ENCODE peak calls at places on chromosomes 3 and 15, in five cellular contexts. Z is neural progenitor cell, J is endodermal cell, A is GM12865, O is sigmoid colon. W is an unnamed sample.

GRCh38 chr3:138938056-138938876 is 8.7 kb downstream of the FOXL2 start:
- DNase-seq in Z (peak), J (peak), A (no peak), O (peak), W (no peak)

GRCh38 chr15:99031681-99032080 is 24.1 kb upstream of the PGPEP1L start:
- DNase-seq in Z (no peak), J (no peak), A (no peak), O (no peak), W (no peak)

GRCh38 chr3:129501630-129502029 is 26.8 kb upstream of the RHO start:
- DNase-seq in Z (no peak), J (no peak), A (no peak), O (no peak), W (no peak)

GRCh38 chr3:42520906-42521305 is 18.5 kb downstream of the VIPR1 start:
- DNase-seq in Z (no peak), J (no peak), A (no peak), O (no peak), W (no peak)

GRCh38 chr15:85704720-85705119 is 90.0 kb downstream of the KLHL25 start:
- DNase-seq in Z (no peak), J (no peak), A (peak), O (no peak), W (no peak)

GRCh38 chr3:134340362-134340997 is 33.8 kb downstream of the AMOTL2 start:
- DNase-seq in Z (no peak), J (no peak), A (no peak), O (no peak), W (no peak)

GRCh38 chr3:1007890-1008289 is 84.9 kb upstream of the CNTN6 start:
- DNase-seq in Z (no peak), J (no peak), A (no peak), O (no peak), W (no peak)

GRCh38 chr15:63089260-63090043 is 32.2 kb upstream of the LACTB start:
- DNase-seq in Z (no peak), J (peak), A (no peak), O (peak), W (no peak)

GRCh38 chr15:57440799-57441198 is 64.5 kb downstream of the CGNL1 start:
- DNase-seq in Z (no peak), J (no peak), A (no peak), O (no peak), W (no peak)

GRCh38 chr15:52252781-52253180 is 42.8 kb downstream of the MYO5C start:
- DNase-seq in Z (no peak), J (no peak), A (no peak), O (no peak), W (no peak)

GRCh38 chr3:174440741-174441587 is 418.2 kb upstream of the NAALADL2 start:
- DNase-seq in Z (peak), J (peak), A (peak), O (peak), W (peak)

GRCh38 chr15:27410986-27411385 is 440.0 kb downstream of the GABRG3 start:
- DNase-seq in Z (no peak), J (no peak), A (no peak), O (no peak), W (no peak)

GRCh38 chr3:99690761-99691369 is 52.5 kb downstream of the COL8A1 start:
- DNase-seq in Z (no peak), J (no peak), A (peak), O (no peak), W (no peak)

GRCh38 chr3:72630614-72631344 is 217.5 kb downstream of the SHQ1 start:
- DNase-seq in Z (no peak), J (no peak), A (no peak), O (no peak), W (no peak)

GRCh38 chr15:66901336-66902100 is 163.9 kb upstream of the SMAD3 start:
- DNase-seq in Z (no peak), J (peak), A (no peak), O (peak), W (no peak)

GRCh38 chr3:33173672-33174071 is 44.9 kb downstream of the SUSD5 start:
- DNase-seq in Z (no peak), J (no peak), A (no peak), O (no peak), W (no peak)

GRCh38 chr3:111846717-111847116 is 12.3 kb upstream of the PHLDB2 start:
- DNase-seq in Z (no peak), J (no peak), A (no peak), O (no peak), W (no peak)

GRCh38 chr3:9553021-9553948 is at the start of gene LHFPL4:
- DNase-seq in Z (peak), J (peak), A (no peak), O (no peak), W (peak)

GRCh38 chr15:67836477-67836876 is 3.4 kb downstream of the RNU6-1 start:
- DNase-seq in Z (peak), J (peak), A (peak), O (peak), W (peak)

GRCh38 chr3:143267984-143268383 is 148.4 kb downstream of the CHST2 start:
- DNase-seq in Z (no peak), J (no peak), A (no peak), O (no peak), W (no peak)

GRCh38 chr15:97867870-97868269 is 92.6 kb upstream of the ARRDC4 start:
- DNase-seq in Z (no peak), J (no peak), A (no peak), O (no peak), W (no peak)

GRCh38 chr15:85788796-85789495 is 5.8 kb downstream of the KLHL25 start:
- DNase-seq in Z (no peak), J (peak), A (no peak), O (no peak), W (no peak)

GRCh38 chr3:170023165-170023564 is 14.6 kb upstream of the GPR160 start:
- DNase-seq in Z (no peak), J (no peak), A (no peak), O (no peak), W (no peak)

GRCh38 chr3:12041476-12041875 is 37.3 kb downstream of the SYN2 start:
- DNase-seq in Z (no peak), J (no peak), A (no peak), O (no peak), W (no peak)

GRCh38 chr3:33030802-33031201 is 66.1 kb downstream of the GLB1 start:
- DNase-seq in Z (no peak), J (no peak), A (peak), O (no peak), W (no peak)

GRCh38 chr3:151580592-151580991 is 119.7 kb upstream of the IGSF10 start:
- DNase-seq in Z (no peak), J (no peak), A (no peak), O (no peak), W (no peak)

GRCh38 chr3:174862101-174862500 is 3.0 kb downstream of the NAALADL2 start:
- DNase-seq in Z (peak), J (peak), A (peak), O (no peak), W (no peak)

GRCh38 chr15:73697033-73697467 is 12.9 kb downstream of the CD276 start:
- DNase-seq in Z (peak), J (peak), A (peak), O (peak), W (peak)

GRCh38 chr3:164030194-164030593 is 1048.1 kb downstream of the SI start:
- DNase-seq in Z (no peak), J (no peak), A (no peak), O (no peak), W (no peak)

GRCh38 chr3:170040283-170040907 is 2.6 kb downstream of the GPR160 start:
- DNase-seq in Z (peak), J (peak), A (no peak), O (no peak), W (no peak)

GRCh38 chr3:139629033-139629432 is 48.7 kb downstream of the NMNAT3 start:
- DNase-seq in Z (peak), J (peak), A (peak), O (no peak), W (no peak)

GRCh38 chr3:63908081-63908736 is 4.0 kb downstream of the SCAANT1 start:
- DNase-seq in Z (peak), J (no peak), A (no peak), O (no peak), W (no peak)

GRCh38 chr3:65685621-65686020 is 353.1 kb downstream of the MAGI1 start:
- DNase-seq in Z (no peak), J (no peak), A (no peak), O (no peak), W (no peak)

GRCh38 chr3:120780977-120781376 is 38.4 kb downstream of the GTF2E1 start:
- DNase-seq in Z (no peak), J (no peak), A (peak), O (no peak), W (no peak)

GRCh38 chr3:141406265-141406664 is 38.0 kb downstream of the ZBTB38 start:
- DNase-seq in Z (no peak), J (no peak), A (no peak), O (no peak), W (no peak)

DNA sequence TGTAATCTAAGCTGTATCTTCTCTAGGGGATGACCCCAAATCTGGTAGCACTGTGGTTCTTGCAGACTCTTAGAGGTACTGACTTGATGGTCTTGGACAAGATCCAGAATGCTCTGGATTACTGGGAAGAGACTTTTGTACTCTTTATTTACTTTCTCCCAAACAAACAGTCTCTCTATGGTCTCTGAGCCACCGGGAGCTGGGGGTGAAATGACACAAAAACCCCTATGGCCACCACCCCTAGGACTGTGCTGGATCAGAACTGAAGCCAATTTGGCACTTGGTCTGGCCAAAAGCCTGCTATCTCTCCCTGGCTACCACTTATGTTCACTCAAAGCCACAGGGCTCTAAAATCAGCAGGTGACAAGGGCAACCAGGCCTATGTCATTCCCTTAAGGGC is 50.2 kb upstream of the SI start:
- DNase-seq in Z (no peak), J (no peak), A (no peak), O (no peak), W (no peak)
- TF ChIP-seq CTCF in Z (no peak), J (no peak), A (no peak), O (no peak), W (no peak)

DNA sequence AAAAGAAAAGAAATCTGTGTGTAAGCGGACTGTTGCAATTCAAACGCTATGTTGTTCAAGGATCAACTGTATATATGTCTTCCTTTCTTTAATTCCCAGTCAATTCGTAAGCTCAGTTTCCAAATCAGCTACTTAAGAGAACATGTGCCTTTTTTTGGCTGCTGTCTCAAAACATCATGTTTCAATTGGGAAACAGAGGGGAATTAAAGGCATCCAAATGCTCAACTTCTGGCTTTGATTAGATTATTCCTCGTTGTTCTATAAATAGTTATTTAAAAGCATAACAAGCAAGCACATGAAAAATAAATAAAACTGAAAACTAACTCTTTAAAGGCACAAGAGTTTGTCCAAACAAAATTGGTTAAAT is 330.0 kb upstream of the CBLB start:
- DNase-seq in Z (no peak), J (no peak), A (no peak), O (no peak), W (no peak)
- TF ChIP-seq CTCF in Z (no peak), J (no peak), A (no peak), O (no peak), W (no peak)

GRCh38 chr3:35528728-35529127 is 110.6 kb upstream of the ARPP21 start:
- DNase-seq in Z (no peak), J (no peak), A (no peak), O (no peak), W (no peak)

GRCh38 chr3:35523838-35524237 is 115.5 kb upstream of the ARPP21 start:
- DNase-seq in Z (no peak), J (no peak), A (no peak), O (no peak), W (no peak)

GRCh38 chr3:35524851-35525250 is 114.5 kb upstream of the ARPP21 start:
- DNase-seq in Z (no peak), J (no peak), A (no peak), O (no peak), W (no peak)

GRCh38 chr3:35529337-35529736 is 110.0 kb upstream of the ARPP21 start:
- DNase-seq in Z (no peak), J (no peak), A (no peak), O (no peak), W (no peak)
- TF ChIP-seq CTCF in Z (no peak), J (no peak), A (no peak), O (no peak), W (no peak)

DNA sequence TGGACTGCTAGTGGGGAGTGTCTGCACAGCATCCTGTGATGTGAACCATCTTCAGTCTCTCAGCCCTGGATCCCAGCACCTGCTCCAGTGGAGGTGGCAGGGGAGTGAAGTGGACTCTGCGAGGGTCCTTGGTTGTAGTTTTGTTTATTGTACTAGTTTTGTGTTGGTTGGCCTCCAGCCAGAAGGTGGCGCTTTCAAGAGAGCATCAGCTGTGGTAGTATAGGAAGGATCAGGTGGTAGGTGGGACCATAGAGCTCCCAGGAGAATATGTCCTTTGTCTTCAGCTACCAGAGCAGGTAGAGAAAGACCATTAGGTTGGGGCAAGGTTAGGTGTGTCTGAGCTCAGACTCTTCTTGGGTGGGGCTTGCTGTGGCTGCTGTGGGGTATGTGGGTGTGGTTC is 20.9 kb downstream of the NEK11 start:
- DNase-seq in Z (no peak), J (peak), A (peak), O (no peak), W (no peak)
- TF ChIP-seq CTCF in Z (peak), J (peak), A (no peak), O (no peak), W (no peak)

DNA sequence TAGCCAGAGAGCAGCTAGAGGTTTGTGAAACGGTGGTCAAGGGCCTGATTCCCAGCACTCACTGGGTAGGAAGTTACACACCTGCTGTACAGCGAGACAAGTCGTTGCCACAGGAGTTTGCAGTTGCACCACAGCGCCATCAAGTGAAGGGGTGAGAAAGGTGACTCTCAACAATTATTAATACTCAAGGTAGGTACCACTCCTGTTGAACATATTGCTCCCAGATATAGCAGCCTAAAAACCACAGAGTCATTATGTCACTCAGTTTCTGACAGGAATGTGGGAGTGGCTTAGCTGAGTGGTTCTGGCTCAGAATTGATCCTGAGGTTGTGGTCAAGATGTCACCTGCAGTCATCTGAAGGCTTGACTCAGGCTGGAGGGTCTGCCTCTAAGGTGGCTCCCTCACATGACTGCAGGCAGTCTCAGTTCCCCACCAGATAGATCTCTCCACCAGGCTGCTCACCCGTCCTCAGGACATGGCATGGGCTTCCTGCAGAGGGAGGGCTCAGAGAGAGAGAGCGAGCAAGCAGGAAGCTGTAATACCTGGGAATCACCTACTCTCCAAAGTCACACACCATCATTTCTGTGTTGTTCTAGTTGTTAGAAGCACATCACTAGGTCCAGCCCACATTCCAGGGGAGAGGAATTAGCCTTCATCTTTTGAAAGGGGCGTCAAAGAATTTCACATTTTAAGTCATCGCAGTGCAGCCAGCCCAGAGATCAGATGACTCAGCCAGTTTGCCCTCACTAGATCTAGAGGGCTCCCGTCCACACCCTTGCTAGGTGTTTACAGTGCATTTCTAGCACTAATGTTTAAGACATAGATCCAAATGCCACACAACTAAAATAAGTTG is 17.0 kb upstream of the ANO10 start:
- DNase-seq in Z (peak), J (peak), A (peak), O (no peak), W (peak)
- TF ChIP-seq CTCF in Z (peak), J (peak), A (peak), O (no peak), W (no peak)

DNA sequence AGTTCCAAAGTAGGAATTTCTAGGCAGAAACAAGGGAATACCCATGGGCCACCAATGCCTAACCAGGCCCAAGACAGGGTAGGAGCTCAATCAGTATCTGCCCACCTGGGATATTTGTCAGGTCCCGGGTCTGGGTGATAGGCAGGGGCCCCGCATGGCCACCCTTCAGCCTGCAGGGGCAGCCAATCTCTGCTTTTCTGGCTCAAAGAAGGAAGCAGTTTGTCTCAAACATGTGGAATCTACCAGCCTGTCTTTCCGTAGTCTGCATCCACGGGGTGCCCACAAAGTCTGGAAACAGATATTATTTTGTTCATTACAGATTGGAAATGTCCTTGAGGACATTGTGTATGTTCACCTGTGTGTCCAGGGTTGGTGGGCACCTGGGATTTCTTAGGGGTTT is 56.2 kb downstream of the CEMIP start:
- DNase-seq in Z (peak), J (peak), A (no peak), O (no peak), W (no peak)
- TF ChIP-seq CTCF in Z (peak), J (peak), A (no peak), O (no peak), W (no peak)